ENCODE peak calls at places on chromosomes 3 and 15, in six cellular contexts. S is MM.1S, K is neural progenitor cell, X is GM23248, G is GM23338, R is SK-N-SH. Z is an unnamed sample.

GRCh38 chr3:7188551-7188950 is 327.6 kb downstream of the GRM7 start:
- DNase-seq in S (no peak), K (no peak), X (no peak), G (no peak), R (no peak), Z (no peak)

GRCh38 chr3:123807820-123808219 is 76.3 kb downstream of the MYLK start:
- DNase-seq in S (no peak), K (no peak), X (no peak), G (no peak), R (peak; percentile 50), Z (no peak)

GRCh38 chr3:194773666-194774455 is 88.2 kb downstream of the FAM43A start:
- DNase-seq in S (no peak), K (no peak), X (peak; percentile 72), G (no peak), R (no peak), Z (no peak)

GRCh38 chr15:79858469-79858868 is 38.3 kb downstream of the MTHFS start:
- DNase-seq in S (no peak), K (no peak), X (peak; percentile 31), G (no peak), R (no peak), Z (no peak)

GRCh38 chr3:50237133-50237651 is 1.2 kb downstream of the GNAI2 start:
- DNase-seq in S (no peak), K (peak; percentile 65), X (peak; percentile 69), G (peak; percentile 37), R (peak; percentile 56), Z (peak; percentile 58)

GRCh38 chr3:114079761-114080160 is 23.2 kb downstream of the QTRT2 start:
- DNase-seq in S (no peak), K (no peak), X (no peak), G (no peak), R (no peak), Z (no peak)

GRCh38 chr3:177679568-177680441 is 482.5 kb upstream of the TBL1XR1 start:
- DNase-seq in S (peak; percentile 57), K (peak; percentile 22), X (peak; percentile 46), G (no peak), R (peak; percentile 65), Z (no peak)

GRCh38 chr3:197309528-197310361 is 11.3 kb upstream of the DLG1 start:
- DNase-seq in S (peak; percentile 70), K (no peak), X (peak; percentile 93), G (peak; percentile 17), R (no peak), Z (peak; percentile 36)

GRCh38 chr3:53044371-53045106 is 1.3 kb downstream of the SFMBT1 start:
- DNase-seq in S (peak; percentile 36), K (no peak), X (peak; percentile 66), G (peak; percentile 63), R (peak; percentile 52), Z (peak; percentile 47)

GRCh38 chr3:151051533-151051932 is 33.9 kb upstream of the MED12L start:
- DNase-seq in S (no peak), K (no peak), X (no peak), G (no peak), R (no peak), Z (no peak)

GRCh38 chr3:47473391-47473790 is 2.4 kb downstream of the SCAP start:
- DNase-seq in S (no peak), K (no peak), X (no peak), G (no peak), R (no peak), Z (peak; percentile 32)

GRCh38 chr3:64179249-64179648 is 46.0 kb downstream of the PRICKLE2 start:
- DNase-seq in S (no peak), K (no peak), X (no peak), G (no peak), R (no peak), Z (no peak)

GRCh38 chr3:141643816-141644215 is 94.3 kb upstream of the RNF7 start:
- DNase-seq in S (no peak), K (no peak), X (no peak), G (peak; percentile 24), R (no peak), Z (no peak)

GRCh38 chr3:125437631-125438435 is 62.7 kb upstream of the ZNF148 start:
- DNase-seq in S (peak; percentile 48), K (peak; percentile 61), X (peak; percentile 59), G (peak; percentile 71), R (peak; percentile 54), Z (peak; percentile 64)

GRCh38 chr3:128879991-128880390 is 571 bp downstream of the ACAD9 start:
- DNase-seq in S (no peak), K (no peak), X (no peak), G (no peak), R (no peak), Z (no peak)

GRCh38 chr3:111864821-111865656 is 6.0 kb downstream of the PHLDB2 start:
- DNase-seq in S (no peak), K (no peak), X (peak; percentile 79), G (no peak), R (no peak), Z (peak; percentile 40)

GRCh38 chr15:56765252-56765651 is 31.9 kb upstream of the ZNF280D start:
- DNase-seq in S (peak; percentile 21), K (no peak), X (peak; percentile 62), G (no peak), R (no peak), Z (peak; percentile 13)

GRCh38 chr3:139468407-139468806 is 7.9 kb downstream of the RBP2 start:
- DNase-seq in S (no peak), K (no peak), X (no peak), G (no peak), R (no peak), Z (no peak)

GRCh38 chr3:16363636-16364035 is 98.6 kb downstream of the OXNAD1 start:
- DNase-seq in S (no peak), K (no peak), X (no peak), G (no peak), R (no peak), Z (no peak)

GRCh38 chr3:16364963-16365362 is 100.0 kb downstream of the OXNAD1 start:
- DNase-seq in S (no peak), K (no peak), X (no peak), G (no peak), R (no peak), Z (no peak)

GRCh38 chr3:16365454-16366128 is 100.6 kb downstream of the OXNAD1 start:
- DNase-seq in S (no peak), K (no peak), X (no peak), G (no peak), R (no peak), Z (no peak)

GRCh38 chr3:16362781-16363180 is 97.8 kb downstream of the OXNAD1 start:
- DNase-seq in S (no peak), K (no peak), X (peak; percentile 40), G (no peak), R (no peak), Z (no peak)

GRCh38 chr3:16364323-16364722 is 99.3 kb downstream of the OXNAD1 start:
- DNase-seq in S (no peak), K (no peak), X (no peak), G (no peak), R (no peak), Z (no peak)
- TF ChIP-seq EZH2phosphoT487 in S (no peak), K (no peak), X (no peak), G (no peak), R (no peak), Z (no peak)

GRCh38 chr3:101069796-101070195 is 76.6 kb upstream of the ABI3BP start:
- DNase-seq in S (no peak), K (no peak), X (no peak), G (no peak), R (no peak), Z (peak; percentile 16)
- TF ChIP-seq EZH2phosphoT487 in S (no peak), K (no peak), X (no peak), G (no peak), R (no peak), Z (no peak)

DNA sequence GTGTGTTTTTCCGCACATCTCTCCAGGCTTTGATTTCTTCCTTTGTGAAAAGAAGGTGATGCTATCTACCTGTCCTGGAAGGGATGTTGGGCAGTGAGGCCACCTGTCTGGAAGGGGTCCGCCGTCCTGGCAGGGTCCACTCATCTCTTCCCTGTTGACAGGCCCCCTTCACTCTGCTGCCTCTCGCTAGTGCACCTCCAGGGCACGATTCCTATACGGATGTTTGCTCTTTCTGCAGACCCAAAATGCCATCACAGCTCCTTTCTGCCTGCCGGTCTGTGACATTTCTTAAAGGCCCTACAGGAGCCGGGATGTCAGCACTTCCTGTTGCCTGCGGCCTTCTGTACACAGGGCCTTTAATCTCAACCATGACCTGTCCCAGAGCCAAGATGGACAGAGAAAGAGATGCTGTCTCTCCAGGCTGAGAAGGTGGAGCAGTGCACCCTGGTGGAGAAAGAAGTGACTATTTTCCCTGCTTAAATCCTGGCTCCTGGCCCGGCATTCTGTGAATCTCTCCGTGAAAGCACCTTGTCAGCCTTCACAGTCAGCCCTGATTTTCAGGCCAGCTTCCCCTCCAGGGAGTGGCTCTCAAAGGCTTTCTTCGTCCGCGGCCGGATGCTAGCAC is 7.4 kb downstream of the FAM3D start:
- DNase-seq in S (no peak), K (peak; percentile 60), X (peak; percentile 59), G (peak; percentile 82), R (peak; percentile 36), Z (peak; percentile 63)
- TF ChIP-seq EZH2phosphoT487 in S (no peak), K (no peak), X (no peak), G (no peak), R (no peak), Z (no peak)

GRCh38 chr3:42852443-42852842 is 23.2 kb downstream of the CYP8B1 start:
- DNase-seq in S (no peak), K (no peak), X (peak; percentile 37), G (no peak), R (peak; percentile 23), Z (peak; percentile 59)
- TF ChIP-seq EZH2phosphoT487 in S (no peak), K (no peak), X (no peak), G (no peak), R (no peak), Z (no peak)

DNA sequence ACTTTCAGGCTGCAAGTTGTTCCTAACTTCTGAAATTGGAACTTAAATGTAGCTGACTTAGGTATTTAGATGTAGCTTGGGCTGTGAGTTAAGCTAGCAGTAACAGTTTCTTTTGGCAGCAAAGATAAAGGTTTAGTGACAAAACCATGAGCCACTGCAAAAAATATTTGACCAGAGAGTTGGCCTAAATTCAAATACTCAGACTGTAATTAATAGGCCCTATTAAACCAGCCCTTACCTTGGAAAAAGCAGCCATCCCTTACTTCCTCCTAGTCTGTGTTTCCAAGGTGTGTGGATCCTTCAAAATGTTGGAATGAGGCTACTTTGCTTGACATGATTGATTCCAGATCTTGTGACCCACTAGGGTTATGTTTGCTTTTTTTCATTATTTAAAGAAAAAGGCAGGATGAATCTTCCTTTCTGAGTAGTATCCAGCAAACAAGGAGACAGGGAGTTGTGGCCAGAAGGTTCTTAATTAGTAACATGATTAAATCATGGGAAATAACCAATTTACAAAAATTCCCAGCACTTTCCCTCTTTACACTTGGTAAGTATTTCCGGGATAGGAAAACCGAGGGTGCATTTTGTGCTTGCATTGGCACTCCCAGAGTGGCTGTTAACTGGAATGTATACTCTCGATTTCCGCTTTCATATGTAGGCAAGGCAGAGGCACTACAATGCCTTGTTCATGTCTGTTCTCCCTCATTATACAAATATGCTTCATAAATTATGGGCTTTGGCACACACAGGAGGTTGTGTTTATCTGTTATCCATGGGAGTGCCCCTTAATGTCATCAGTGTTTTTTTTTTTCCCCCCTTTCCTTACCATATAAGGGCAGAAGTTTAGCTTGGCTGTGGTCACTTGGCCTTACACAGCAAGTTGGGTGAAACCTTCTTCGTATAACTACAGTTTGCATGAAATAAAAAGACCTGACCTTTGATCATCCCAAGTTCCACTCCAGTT is 8.5 kb downstream of the TPM1 start:
- DNase-seq in S (no peak), K (no peak), X (peak; percentile 85), G (peak; percentile 18), R (no peak), Z (peak; percentile 48)
- TF ChIP-seq EZH2phosphoT487 in S (no peak), K (no peak), X (no peak), G (no peak), R (no peak), Z (no peak)